ENCODE peak calls at places on chromosomes 6 and 20, in nine cellular contexts. F, E, W, Y, S, U, P, V and M are unnamed samples.

GRCh38 chr6:154447929-154448328 is 62.6 kb downstream of the CNKSR3 start:
- DNase-seq in F (no peak), P (peak), Y (peak), U (no peak), S (no peak), E (no peak), W (no peak), V (no peak), M (no peak)

GRCh38 chr6:52230685-52231084 is 13.6 kb downstream of the IL17F start:
- DNase-seq in E (no peak), W (no peak), U (no peak), V (no peak), Y (no peak), S (no peak), P (no peak), F (no peak), M (no peak)

GRCh38 chr6:129141499-129141898 is 258.6 kb downstream of the LAMA2 start:
- DNase-seq in F (no peak), V (no peak), W (no peak), S (no peak), Y (peak), E (no peak), U (no peak), P (peak), M (no peak)

GRCh38 chr6:81933648-81934047 is 181.2 kb upstream of the TENT5A start:
- DNase-seq in S (no peak), F (no peak), W (no peak), U (no peak), P (no peak), E (no peak), Y (peak), V (no peak), M (no peak)

GRCh38 chr6:17768388-17768787 is 61.7 kb upstream of the NUP153 start:
- DNase-seq in W (no peak), Y (peak), F (no peak), S (no peak), E (no peak), V (no peak), P (peak), U (peak), M (no peak)

GRCh38 chr6:103783344-103783743 is 1076.4 kb downstream of the HACE1 start:
- DNase-seq in W (no peak), V (no peak), U (no peak), P (peak), F (no peak), E (no peak), S (no peak), Y (peak), M (no peak)

GRCh38 chr6:44010411-44011349 is 116.6 kb downstream of the MRPL14 start:
- DNase-seq in S (no peak), P (peak), E (no peak), Y (peak), V (no peak), W (no peak), F (no peak), U (no peak), M (no peak)

GRCh38 chr6:107827541-107827940 is 3.4 kb upstream of the SCML4 start:
- DNase-seq in U (peak), E (no peak), W (no peak), S (peak), F (no peak), Y (no peak), V (no peak), P (no peak), M (no peak)

GRCh38 chr6:89260832-89261231 is 43.7 kb upstream of the GABRR1 start:
- DNase-seq in P (peak), Y (peak), F (no peak), W (no peak), V (no peak), E (no peak), U (no peak), S (no peak), M (no peak)

GRCh38 chr6:33927551-33927950 is 123.7 kb upstream of the MLN start:
- DNase-seq in Y (no peak), F (no peak), V (peak), U (no peak), S (no peak), P (no peak), E (no peak), W (no peak), M (no peak)

GRCh38 chr20:40680560-40680959 is 8.5 kb downstream of the MAFB start:
- DNase-seq in S (no peak), U (no peak), V (no peak), Y (no peak), P (no peak), F (no peak), W (no peak), E (no peak), M (peak)

GRCh38 chr6:11999245-11999644 is 12.9 kb upstream of the HIVEP1 start:
- DNase-seq in V (no peak), W (no peak), P (no peak), F (no peak), E (no peak), Y (peak), S (no peak), U (no peak), M (no peak)

GRCh38 chr6:126963077-126963809 is 155.2 kb upstream of the RSPO3 start:
- DNase-seq in S (no peak), F (no peak), E (no peak), W (no peak), V (no peak), Y (no peak), P (peak), U (peak), M (no peak)

GRCh38 chr6:138188278-138188923 is 26.7 kb downstream of the ARFGEF3 start:
- DNase-seq in W (no peak), E (peak), Y (no peak), V (no peak), U (no peak), S (no peak), F (peak), P (peak), M (no peak)

GRCh38 chr6:162058281-162058875 is 669.2 kb downstream of the PRKN start:
- DNase-seq in E (peak), V (no peak), Y (no peak), P (no peak), S (no peak), U (no peak), W (no peak), F (no peak), M (no peak)

GRCh38 chr6:107657755-107658461 is 166.2 kb downstream of the SCML4 start:
- DNase-seq in P (peak), F (peak), Y (peak), S (peak), W (peak), E (peak), U (peak), V (no peak), M (peak)

GRCh38 chr20:58231678-58232077 is 3.2 kb upstream of the ANKRD60 start:
- DNase-seq in F (no peak), Y (no peak), S (no peak), U (peak), E (no peak), W (no peak), P (peak), V (no peak), M (no peak)

GRCh38 chr6:107819976-107820551 is 4.0 kb downstream of the SCML4 start:
- DNase-seq in W (peak), S (peak), E (peak), V (no peak), P (peak), F (no peak), Y (no peak), U (peak), M (no peak)

GRCh38 chr20:35011589-35012226 is 56.0 kb downstream of the MYH7B start:
- DNase-seq in S (no peak), W (no peak), F (no peak), E (no peak), P (no peak), V (no peak), U (no peak), Y (no peak), M (no peak)